ENCODE peak calls at places on chromosomes 5 and 9, in seven cellular contexts. K, U, Q, E, S, Y and P are unnamed samples.

GRCh38 chr9:89839952-89840351 is 235.1 kb downstream of the GADD45G start:
- DNase-seq in K (no peak), U (no peak), Q (no peak), E (no peak), S (no peak), Y (no peak), P (no peak)

GRCh38 chr5:111003623-111004022 is 67.9 kb upstream of the TSLP start:
- DNase-seq in K (peak; percentile 19), U (no peak), Q (no peak), E (no peak), S (no peak), Y (no peak), P (no peak)

GRCh38 chr5:137733922-137734695 is 1.8 kb downstream of the KLHL3 start:
- DNase-seq in K (no peak), U (no peak), Q (no peak), E (no peak), S (no peak), Y (no peak), P (no peak)

GRCh38 chr5:9447691-9448090 is 98.2 kb downstream of the SEMA5A start:
- DNase-seq in K (no peak), U (no peak), Q (no peak), E (no peak), S (no peak), Y (no peak), P (no peak)

GRCh38 chr5:110413856-110414255 is 312.6 kb downstream of the TMEM232 start:
- DNase-seq in K (no peak), U (no peak), Q (no peak), E (no peak), S (no peak), Y (no peak), P (no peak)

GRCh38 chr9:21684831-21685362 is 117.5 kb upstream of the MTAP start:
- DNase-seq in K (peak; percentile 74), U (peak; percentile 64), Q (no peak), E (no peak), S (no peak), Y (no peak), P (no peak)

GRCh38 chr5:101942321-101942882 is 353.7 kb downstream of the SLCO4C1 start:
- DNase-seq in K (peak; percentile 34), U (peak; percentile 45), Q (no peak), E (no peak), S (no peak), Y (no peak), P (no peak)

GRCh38 chr9:5230554-5230953 is 665 bp upstream of the INSL4 start:
- DNase-seq in K (no peak), U (no peak), Q (no peak), E (no peak), S (no peak), Y (no peak), P (no peak)

GRCh38 chr9:136198605-136199083 is 6.3 kb downstream of the LHX3 start:
- DNase-seq in K (no peak), U (no peak), Q (no peak), E (no peak), S (no peak), Y (no peak), P (no peak)

GRCh38 chr5:132203916-132204315 is 23.7 kb downstream of the P4HA2 start:
- DNase-seq in K (no peak), U (no peak), Q (no peak), E (no peak), S (no peak), Y (no peak), P (peak; percentile 22)

GRCh38 chr9:1087120-1087881 is 37.1 kb downstream of the DMRT2 start:
- DNase-seq in K (no peak), U (no peak), Q (no peak), E (no peak), S (no peak), Y (no peak), P (no peak)

GRCh38 chr5:65651144-65651543 is 26.3 kb downstream of the SHLD3 start:
- DNase-seq in K (no peak), U (no peak), Q (no peak), E (no peak), S (no peak), Y (no peak), P (no peak)

GRCh38 chr9:129270205-129270604 is 92.1 kb upstream of the IER5L start:
- DNase-seq in K (peak; percentile 32), U (no peak), Q (peak; percentile 3), E (peak; percentile 66), S (no peak), Y (no peak), P (no peak)

GRCh38 chr5:134177197-134178171 is 734 bp upstream of the SKP1 start:
- DNase-seq in K (peak; percentile 97), U (peak; percentile 67), Q (no peak), E (no peak), S (no peak), Y (peak; percentile 88), P (no peak)

GRCh38 chr5:134091626-134092121 is 22.8 kb upstream of the TCF7 start:
- DNase-seq in K (peak; percentile 92), U (no peak), Q (no peak), E (no peak), S (no peak), Y (no peak), P (no peak)

GRCh38 chr5:110832683-110833082 is 93.9 kb downstream of the SLC25A46 start:
- DNase-seq in K (no peak), U (no peak), Q (no peak), E (no peak), S (no peak), Y (no peak), P (no peak)

GRCh38 chr9:75960561-75960960 is 70.1 kb downstream of the PCSK5 start:
- DNase-seq in K (no peak), U (no peak), Q (peak; percentile 39), E (no peak), S (no peak), Y (no peak), P (no peak)

GRCh38 chr5:51159606-51160005 is 223.6 kb upstream of the ISL1 start:
- DNase-seq in K (no peak), U (no peak), Q (no peak), E (peak; percentile 40), S (no peak), Y (no peak), P (no peak)

GRCh38 chr5:56666901-56667300 is 148.4 kb upstream of the MAP3K1 start:
- DNase-seq in K (no peak), U (no peak), Q (no peak), E (no peak), S (no peak), Y (no peak), P (no peak)

GRCh38 chr5:103205991-103206700 is 52.4 kb upstream of the MACIR start:
- DNase-seq in K (no peak), U (no peak), Q (no peak), E (no peak), S (no peak), Y (no peak), P (no peak)

GRCh38 chr5:61055434-61056006 is 106.7 kb downstream of the SMIM15 start:
- DNase-seq in K (peak; percentile 61), U (no peak), Q (no peak), E (no peak), S (no peak), Y (no peak), P (no peak)

GRCh38 chr5:78405820-78406750 is 45.7 kb downstream of the SCAMP1 start:
- DNase-seq in K (no peak), U (no peak), Q (no peak), E (no peak), S (no peak), Y (no peak), P (no peak)

GRCh38 chr5:85604786-85605185 is 1013.0 kb upstream of the COX7C start:
- DNase-seq in K (no peak), U (no peak), Q (no peak), E (no peak), S (no peak), Y (no peak), P (no peak)

GRCh38 chr5:54146906-54147305 is 163.5 kb downstream of the ARL15 start:
- DNase-seq in K (no peak), U (no peak), Q (no peak), E (no peak), S (no peak), Y (no peak), P (no peak)

GRCh38 chr5:54146390-54146789 is 164.0 kb downstream of the ARL15 start:
- DNase-seq in K (no peak), U (no peak), Q (no peak), E (no peak), S (no peak), Y (no peak), P (no peak)

GRCh38 chr5:54148858-54149257 is 161.5 kb downstream of the ARL15 start:
- DNase-seq in K (peak; percentile 31), U (no peak), Q (no peak), E (no peak), S (no peak), Y (no peak), P (no peak)

GRCh38 chr5:54148062-54148461 is 162.3 kb downstream of the ARL15 start:
- DNase-seq in K (no peak), U (no peak), Q (no peak), E (no peak), S (no peak), Y (no peak), P (no peak)

GRCh38 chr5:54150841-54151240 is 159.5 kb downstream of the ARL15 start:
- DNase-seq in K (no peak), U (no peak), Q (no peak), E (no peak), S (no peak), Y (no peak), P (no peak)
- H3K4me1 ChIP-seq in K (peaks cover 2% of the 10 kb centered on the region), U (no peaks in the 10 kb centered on the region), Q (peaks cover 44% of the 10 kb centered on the region), E (no peaks in the 10 kb centered on the region), S (no peaks in the 10 kb centered on the region), Y (no peaks in the 10 kb centered on the region), P (no peaks in the 10 kb centered on the region)

DNA sequence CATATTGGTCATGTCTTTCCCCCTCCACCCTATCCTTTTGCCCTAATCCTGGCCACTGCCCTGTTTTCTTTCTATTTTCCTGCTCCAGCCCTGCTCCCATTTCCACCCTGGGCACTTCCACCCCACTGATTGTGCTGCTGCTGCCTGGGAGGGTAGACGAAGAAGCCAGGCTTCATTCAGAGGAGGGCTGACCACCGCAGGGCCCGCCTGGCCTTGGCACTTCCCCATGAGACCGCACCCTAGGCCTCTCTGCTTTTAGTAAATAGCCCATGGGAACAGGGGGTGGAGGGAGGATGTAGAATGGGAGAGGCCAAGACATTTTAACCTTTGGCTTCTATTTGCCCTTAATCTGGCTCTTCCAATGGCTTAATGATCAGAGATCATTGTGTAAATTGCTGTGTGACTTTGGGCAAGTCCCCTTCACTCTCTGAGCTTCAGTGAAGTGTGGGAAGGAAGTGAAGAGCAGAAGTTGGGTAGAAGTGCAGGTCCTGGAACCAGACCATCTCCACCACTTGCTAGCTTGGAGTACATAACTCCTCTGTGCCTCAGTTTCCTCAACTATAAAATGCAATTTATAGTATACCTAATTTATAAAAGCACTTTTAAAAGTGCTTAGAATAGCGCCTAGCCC is 13.6 kb upstream of the GPX3 start:
- DNase-seq in K (no peak), U (no peak), Q (peak; percentile 42), E (no peak), S (no peak), Y (peak; percentile 38), P (no peak)
- H3K4me3 ChIP-seq in K (no peak overlapping the region), U (no peak overlapping the region), Q (peak overlapping the region; percentile 32), E (no peak overlapping the region), S (no peak overlapping the region), Y (no peak overlapping the region), P (no peak overlapping the region)

GRCh38 chr5:73448072-73448432 is 525 bp downstream of the FOXD1 start:
- DNase-seq in K (no peak), U (no peak), Q (no peak), E (no peak), S (no peak), Y (no peak), P (no peak)
- H3K27me3 ChIP-seq in K (peaks cover 18% of the 10 kb centered on the region), U (peaks cover 9% of the 10 kb centered on the region), Q (peaks cover 95% of the 10 kb centered on the region), E (peaks cover 82% of the 10 kb centered on the region), S (peaks cover 83% of the 10 kb centered on the region), Y (peaks cover 85% of the 10 kb centered on the region), P (peaks cover 34% of the 10 kb centered on the region)

GRCh38 chr9:124283232-124283814 is 25.6 kb downstream of the NEK6 start:
- DNase-seq in K (no peak), U (no peak), Q (no peak), E (no peak), S (no peak), Y (no peak), P (no peak)
- H3K4me1 ChIP-seq in K (peaks cover 17% of the 10 kb centered on the region), U (peaks cover 69% of the 10 kb centered on the region), Q (peaks cover 87% of the 10 kb centered on the region), E (peaks cover 17% of the 10 kb centered on the region), S (peaks cover 18% of the 10 kb centered on the region), Y (peaks cover 10% of the 10 kb centered on the region), P (peaks cover 82% of the 10 kb centered on the region)